ENCODE peak calls at places on chromosomes 3 and 15, in five cellular contexts. One of them, this sample, is unnamed.

GRCh38 chr15:39792025-39792893 is 9.6 kb upstream of the FSIP1 start:
- DNase-seq in IMR-90: peak; percentile 37
- DNase-seq in H1: no peak
- DNase-seq in H9: no peak
- DNase-seq in mesendoderm: no peak
- DNase-seq in this sample: no peak

GRCh38 chr3:74603292-74603691 is 11.2 kb downstream of the CNTN3 start:
- DNase-seq in mesendoderm: no peak
- DNase-seq in H9: no peak
- DNase-seq in H1: no peak
- DNase-seq in IMR-90: peak; percentile 33
- DNase-seq in this sample: no peak

GRCh38 chr3:127789051-127789450 is 33.3 kb downstream of the MGLL start:
- DNase-seq in H1: no peak
- DNase-seq in H9: no peak
- DNase-seq in mesendoderm: no peak
- DNase-seq in IMR-90: no peak
- DNase-seq in this sample: no peak

GRCh38 chr15:78415284-78415683 is 22.7 kb upstream of the IREB2 start:
- DNase-seq in mesendoderm: peak; percentile 39
- DNase-seq in H1: no peak
- DNase-seq in IMR-90: no peak
- DNase-seq in H9: no peak
- DNase-seq in this sample: no peak

GRCh38 chr15:92617197-92618037 is 38.2 kb downstream of the FAM174B start:
- DNase-seq in H1: no peak
- DNase-seq in H9: no peak
- DNase-seq in IMR-90: peak; percentile 57
- DNase-seq in mesendoderm: peak; percentile 55
- DNase-seq in this sample: peak; percentile 71

GRCh38 chr3:112656045-112656444 is 15.1 kb upstream of the CCDC80 start:
- DNase-seq in H1: no peak
- DNase-seq in mesendoderm: no peak
- DNase-seq in IMR-90: peak; percentile 41
- DNase-seq in H9: no peak
- DNase-seq in this sample: no peak

GRCh38 chr3:108713801-108714200 is 43.4 kb downstream of the RETNLB start:
- DNase-seq in mesendoderm: no peak
- DNase-seq in H1: no peak
- DNase-seq in H9: no peak
- DNase-seq in IMR-90: no peak
- DNase-seq in this sample: no peak

GRCh38 chr3:184260571-184261269 is 633 bp downstream of the CAMK2N2 start:
- DNase-seq in IMR-90: no peak
- DNase-seq in H1: no peak
- DNase-seq in mesendoderm: peak; percentile 9
- DNase-seq in H9: no peak
- DNase-seq in this sample: no peak

GRCh38 chr3:50337175-50337861 is 3.3 kb downstream of the RASSF1 start:
- DNase-seq in H1: peak; percentile 96
- DNase-seq in H9: peak; percentile 99
- DNase-seq in mesendoderm: peak; percentile 99
- DNase-seq in IMR-90: peak; percentile 99
- DNase-seq in this sample: peak; percentile 98

GRCh38 chr15:43505723-43506122 is 11.7 kb upstream of the MAP1A start:
- DNase-seq in mesendoderm: no peak
- DNase-seq in H1: no peak
- DNase-seq in H9: no peak
- DNase-seq in IMR-90: peak; percentile 92
- DNase-seq in this sample: no peak

GRCh38 chr3:108862865-108863798 is 40.5 kb downstream of the TRAT1 start:
- DNase-seq in IMR-90: peak; percentile 92
- DNase-seq in H1: no peak
- DNase-seq in mesendoderm: peak; percentile 23
- DNase-seq in H9: no peak
- DNase-seq in this sample: no peak

GRCh38 chr3:111151438-111151837 is 79.8 kb downstream of the NECTIN3 start:
- DNase-seq in IMR-90: peak; percentile 84
- DNase-seq in H9: no peak
- DNase-seq in mesendoderm: peak; percentile 85
- DNase-seq in H1: no peak
- DNase-seq in this sample: peak; percentile 86

GRCh38 chr3:61894988-61895935 is 333.9 kb downstream of the PTPRG start:
- DNase-seq in H9: peak; percentile 53
- DNase-seq in mesendoderm: peak; percentile 85
- DNase-seq in IMR-90: peak; percentile 90
- DNase-seq in H1: no peak
- DNase-seq in this sample: peak; percentile 3

GRCh38 chr15:88249220-88249619 is 7.3 kb downstream of the NTRK3 start:
- DNase-seq in H1: no peak
- DNase-seq in mesendoderm: no peak
- DNase-seq in IMR-90: no peak
- DNase-seq in H9: no peak
- DNase-seq in this sample: no peak

GRCh38 chr3:25870452-25870851 is 80.6 kb downstream of the OXSM start:
- DNase-seq in IMR-90: peak; percentile 34
- DNase-seq in H1: no peak
- DNase-seq in mesendoderm: peak; percentile 39
- DNase-seq in H9: no peak
- DNase-seq in this sample: no peak

GRCh38 chr3:20344400-20344959 is 158.5 kb upstream of the SGO1 start:
- DNase-seq in H9: no peak
- DNase-seq in mesendoderm: no peak
- DNase-seq in H1: no peak
- DNase-seq in IMR-90: no peak
- DNase-seq in this sample: no peak

GRCh38 chr3:15241341-15241740 is 35.3 kb downstream of the CAPN7 start:
- DNase-seq in IMR-90: no peak
- DNase-seq in H9: no peak
- DNase-seq in mesendoderm: peak; percentile 30
- DNase-seq in H1: no peak
- DNase-seq in this sample: peak; percentile 10

GRCh38 chr3:70736009-70736408 is 423.6 kb upstream of the MDFIC2 start:
- DNase-seq in H1: no peak
- DNase-seq in mesendoderm: no peak
- DNase-seq in H9: no peak
- DNase-seq in IMR-90: peak; percentile 37
- DNase-seq in this sample: peak; percentile 60

GRCh38 chr3:24464389-24464788 is 30.3 kb downstream of the THRB start:
- DNase-seq in mesendoderm: no peak
- DNase-seq in IMR-90: no peak
- DNase-seq in H1: no peak
- DNase-seq in H9: no peak
- DNase-seq in this sample: no peak

GRCh38 chr3:114902691-114903101 is 244.4 kb downstream of the ZBTB20 start:
- DNase-seq in H1: peak; percentile 31
- DNase-seq in IMR-90: peak; percentile 4
- DNase-seq in H9: peak; percentile 41
- DNase-seq in mesendoderm: peak; percentile 33
- DNase-seq in this sample: no peak

GRCh38 chr3:160027541-160028195 is 39.0 kb downstream of the IL12A start:
- DNase-seq in H9: no peak
- DNase-seq in mesendoderm: no peak
- DNase-seq in IMR-90: peak; percentile 88
- DNase-seq in H1: no peak
- DNase-seq in this sample: no peak

GRCh38 chr3:32238027-32238815 is at the start of gene CMTM8:
- DNase-seq in H1: no peak
- DNase-seq in mesendoderm: peak; percentile 79
- DNase-seq in IMR-90: no peak
- DNase-seq in H9: peak; percentile 84
- DNase-seq in this sample: peak; percentile 56

GRCh38 chr3:195030791-195031321 is 240.1 kb downstream of the XXYLT1 start:
- DNase-seq in IMR-90: peak; percentile 28
- DNase-seq in mesendoderm: no peak
- DNase-seq in H1: no peak
- DNase-seq in H9: no peak
- DNase-seq in this sample: peak; percentile 96

GRCh38 chr3:38348903-38349302 is 2.3 kb downstream of the XYLB start:
- DNase-seq in IMR-90: peak; percentile 57
- DNase-seq in H1: no peak
- DNase-seq in mesendoderm: no peak
- DNase-seq in H9: no peak
- DNase-seq in this sample: peak; percentile 25

GRCh38 chr15:100124936-100125626 is 216.7 kb downstream of the ADAMTS17 start:
- DNase-seq in H9: no peak
- DNase-seq in mesendoderm: no peak
- DNase-seq in IMR-90: no peak
- DNase-seq in H1: no peak
- DNase-seq in this sample: no peak

GRCh38 chr3:152910211-152910610 is 75.3 kb downstream of the P2RY1 start:
- DNase-seq in IMR-90: no peak
- DNase-seq in H9: no peak
- DNase-seq in mesendoderm: peak; percentile 52
- DNase-seq in H1: no peak
- DNase-seq in this sample: no peak

GRCh38 chr3:182183716-182184430 is 472.1 kb downstream of the SOX2 start:
- DNase-seq in H9: no peak
- DNase-seq in mesendoderm: peak; percentile 7
- DNase-seq in H1: no peak
- DNase-seq in IMR-90: no peak
- DNase-seq in this sample: no peak

GRCh38 chr15:41969851-41970431 is 2.4 kb downstream of the EHD4 start:
- DNase-seq in H1: no peak
- DNase-seq in H9: no peak
- DNase-seq in mesendoderm: peak; percentile 80
- DNase-seq in IMR-90: no peak
- DNase-seq in this sample: no peak

GRCh38 chr15:63347074-63347859 is 34.4 kb downstream of the CA12 start:
- DNase-seq in IMR-90: peak; percentile 68
- DNase-seq in H9: no peak
- DNase-seq in mesendoderm: no peak
- DNase-seq in H1: no peak
- DNase-seq in this sample: no peak

GRCh38 chr3:111668912-111669488 is 73.9 kb upstream of the ZBED2 start:
- DNase-seq in mesendoderm: peak; percentile 71
- DNase-seq in H9: no peak
- DNase-seq in IMR-90: peak; percentile 76
- DNase-seq in H1: no peak
- DNase-seq in this sample: peak; percentile 11

DNA sequence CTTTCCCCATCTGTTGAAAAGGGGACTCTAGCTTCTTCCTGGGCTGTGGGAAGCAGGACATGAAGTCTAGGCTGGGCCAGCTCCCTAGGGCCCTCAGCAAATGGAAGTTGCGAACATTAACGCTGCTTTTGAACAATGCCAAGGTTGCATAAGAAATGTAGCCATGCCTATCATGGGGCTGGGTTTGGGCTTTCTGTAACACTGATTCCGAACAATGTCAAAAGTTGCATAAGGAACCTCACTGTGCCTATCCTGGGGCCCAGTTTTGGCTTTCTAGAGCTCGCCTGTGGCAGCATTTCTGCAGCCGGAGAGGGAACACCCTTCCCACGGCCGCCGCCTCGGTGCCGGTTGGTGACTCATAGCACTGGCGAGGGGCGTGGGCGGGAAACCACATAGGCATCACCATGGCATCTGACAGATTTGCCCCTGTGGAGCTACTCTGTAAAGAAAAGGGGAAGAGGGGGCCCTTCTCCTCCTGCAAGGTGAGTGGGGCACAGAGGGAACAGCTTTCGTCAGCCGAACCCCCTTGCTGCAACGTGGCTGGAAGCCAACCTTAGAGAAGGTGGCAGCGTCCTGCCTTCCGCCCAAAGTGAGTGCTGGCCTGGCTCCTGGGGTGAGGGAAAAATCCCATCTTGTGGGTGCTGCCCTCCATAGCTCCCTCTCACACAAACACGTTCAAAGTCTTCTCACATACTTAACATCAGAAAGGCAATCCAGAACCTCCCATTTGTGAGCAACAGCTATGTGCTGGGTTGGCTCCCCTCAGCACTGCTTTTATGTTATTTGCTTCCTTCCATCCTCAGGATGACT is 46.6 kb upstream of the ATP2B2 start:
- DNase-seq in H1: no peak
- DNase-seq in H9: peak; percentile 24
- DNase-seq in mesendoderm: no peak
- DNase-seq in IMR-90: peak; percentile 19
- DNase-seq in this sample: peak; percentile 28
- H2AK5ac ChIP-seq in H1: no peak overlapping the region
- H2AK5ac ChIP-seq in H9: no peak overlapping the region
- H2AK5ac ChIP-seq in mesendoderm: no peak overlapping the region
- H2AK5ac ChIP-seq in IMR-90: no peak overlapping the region
- H2AK5ac ChIP-seq in this sample: no peak overlapping the region

GRCh38 chr3:48432411-48433371 is 2.8 kb upstream of the PLXNB1 start:
- DNase-seq in IMR-90: peak; percentile 14
- DNase-seq in H1: no peak
- DNase-seq in mesendoderm: peak; percentile 93
- DNase-seq in H9: peak; percentile 94
- DNase-seq in this sample: peak; percentile 54
- H2AK5ac ChIP-seq in IMR-90: no peak overlapping the region
- H2AK5ac ChIP-seq in H1: no peak overlapping the region
- H2AK5ac ChIP-seq in mesendoderm: no peak overlapping the region
- H2AK5ac ChIP-seq in H9: no peak overlapping the region
- H2AK5ac ChIP-seq in this sample: no peak overlapping the region

GRCh38 chr3:197425485-197426131 is 127.2 kb upstream of the DLG1 start:
- DNase-seq in H1: no peak
- DNase-seq in H9: no peak
- DNase-seq in IMR-90: no peak
- DNase-seq in mesendoderm: no peak
- DNase-seq in this sample: no peak
- H2AK5ac ChIP-seq in H1: no peak overlapping the region
- H2AK5ac ChIP-seq in H9: no peak overlapping the region
- H2AK5ac ChIP-seq in IMR-90: no peak overlapping the region
- H2AK5ac ChIP-seq in mesendoderm: no peak overlapping the region
- H2AK5ac ChIP-seq in this sample: no peak overlapping the region

GRCh38 chr3:185332026-185332735 is 30.8 kb upstream of the MAP3K13 start:
- DNase-seq in H9: no peak
- DNase-seq in IMR-90: peak; percentile 82
- DNase-seq in mesendoderm: peak; percentile 57
- DNase-seq in H1: no peak
- DNase-seq in this sample: peak; percentile 47

GRCh38 chr3:185337231-185337816 is 25.6 kb upstream of the MAP3K13 start:
- DNase-seq in mesendoderm: no peak
- DNase-seq in H1: no peak
- DNase-seq in H9: no peak
- DNase-seq in IMR-90: no peak
- DNase-seq in this sample: no peak

GRCh38 chr3:185339945-185340344 is 23.0 kb upstream of the MAP3K13 start:
- DNase-seq in mesendoderm: no peak
- DNase-seq in H1: no peak
- DNase-seq in IMR-90: no peak
- DNase-seq in H9: no peak
- DNase-seq in this sample: no peak

GRCh38 chr3:185330644-185331043 is 32.3 kb upstream of the MAP3K13 start:
- DNase-seq in mesendoderm: peak; percentile 92
- DNase-seq in H9: peak; percentile 26
- DNase-seq in H1: no peak
- DNase-seq in IMR-90: no peak
- DNase-seq in this sample: no peak

DNA sequence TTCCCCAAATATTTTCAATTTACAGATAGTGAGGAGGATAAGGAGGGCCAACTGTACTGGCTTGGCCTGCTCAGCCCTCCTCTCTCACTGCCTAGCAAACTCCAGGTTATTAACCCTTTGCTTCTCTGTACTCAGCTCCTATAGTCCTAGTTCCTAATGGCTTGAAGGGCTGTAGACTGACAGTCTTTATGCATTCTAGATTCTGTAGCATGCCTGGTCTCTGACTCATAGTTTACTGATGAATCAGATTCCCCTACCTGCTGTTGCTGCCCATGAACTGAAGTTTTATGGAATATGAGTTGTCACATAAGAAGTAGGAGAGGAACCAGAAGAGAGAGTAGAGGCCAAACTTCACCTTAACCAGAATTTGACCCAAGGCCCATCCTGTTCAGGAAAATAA is 27.1 kb upstream of the MAP3K13 start:
- DNase-seq in H9: no peak
- DNase-seq in IMR-90: peak; percentile 72
- DNase-seq in mesendoderm: peak; percentile 75
- DNase-seq in H1: no peak
- DNase-seq in this sample: peak; percentile 68
- H2AK5ac ChIP-seq in H9: no peak overlapping the region
- H2AK5ac ChIP-seq in IMR-90: no peak overlapping the region
- H2AK5ac ChIP-seq in mesendoderm: no peak overlapping the region
- H2AK5ac ChIP-seq in H1: no peak overlapping the region
- H2AK5ac ChIP-seq in this sample: no peak overlapping the region

This sample was measured in trophoblast cell.